ENCODE peak calls at places on chromosomes 3 and 15, in nine cellular contexts. M is sciatic nerve; E is T-helper 1 cell; H is NCI-H524; P is activated naive CD8-positive, alpha-beta T cell treated with anti-CD3 and anti-CD28 coated beads, Interleukin-2, amount 50 U/mL, for 24 hours; X is ELR; I is activated T-helper 1 cell treated with Interleukin-2 at 50 U/mL for 16 hours; T is Right ventricle myocardium superior; Y is germinal center. N is an unnamed sample.

GRCh38 chr3:119700269-119700919 is 2.4 kb upstream of the CFAP91 start:
- DNase-seq in Y (no peak), T (no peak), E (no peak), P (peak), M (no peak), I (no peak), H (no peak), X (peak), N (no peak)

GRCh38 chr3:109985942-109986555 is 648.7 kb upstream of the DPPA4 start:
- DNase-seq in H (peak), P (no peak), T (no peak), X (peak), E (no peak), Y (no peak), I (no peak), M (no peak), N (no peak)

GRCh38 chr15:69794643-69795461 is 302.9 kb downstream of the TLE3 start:
- DNase-seq in I (no peak), Y (no peak), T (peak), X (peak), M (peak), H (no peak), P (no peak), E (no peak), N (no peak)

GRCh38 chr3:172094621-172095557 is 55.5 kb downstream of the FNDC3B start:
- DNase-seq in H (peak), E (no peak), Y (no peak), M (no peak), P (peak), X (peak), I (no peak), T (no peak), N (no peak)

GRCh38 chr15:64622410-64623260 is 152.8 kb downstream of the RBPMS2 start:
- DNase-seq in T (no peak), H (peak), Y (peak), P (peak), E (peak), X (no peak), M (no peak), I (peak), N (peak)

GRCh38 chr3:74059301-74059700 is 434.6 kb upstream of the PDZRN3 start:
- DNase-seq in H (no peak), M (no peak), E (no peak), Y (no peak), I (no peak), X (no peak), P (no peak), T (no peak), N (no peak)

GRCh38 chr3:71585891-71586809 is 2.6 kb upstream of the FOXP1 start:
- DNase-seq in T (no peak), P (no peak), M (no peak), Y (no peak), E (no peak), H (peak), X (peak), I (no peak), N (no peak)

GRCh38 chr3:29171583-29171990 is 109.3 kb upstream of the RBMS3 start:
- DNase-seq in H (no peak), E (no peak), I (no peak), M (no peak), X (peak), Y (no peak), P (no peak), T (no peak), N (no peak)

GRCh38 chr15:80580107-80580506 is 115.0 kb upstream of the ABHD17C start:
- DNase-seq in P (no peak), H (no peak), I (no peak), E (no peak), M (no peak), T (no peak), Y (no peak), X (peak), N (no peak)

GRCh38 chr3:40103829-40104228 is 205.7 kb upstream of the EIF1B start:
- DNase-seq in E (no peak), H (no peak), X (no peak), T (no peak), M (no peak), I (no peak), Y (no peak), P (no peak), N (no peak)

GRCh38 chr15:37004373-37004869 is 95.9 kb downstream of the MEIS2 start:
- DNase-seq in T (no peak), M (no peak), X (no peak), E (no peak), I (no peak), H (no peak), Y (no peak), P (no peak), N (no peak)

GRCh38 chr3:189458536-189458935 is 172.7 kb upstream of the TP63 start:
- DNase-seq in E (no peak), H (peak), Y (no peak), M (no peak), P (no peak), T (no peak), I (no peak), X (peak), N (no peak)

GRCh38 chr3:138297059-138297607 is 32.5 kb downstream of the NME9 start:
- DNase-seq in P (no peak), H (no peak), E (no peak), M (no peak), Y (no peak), T (no peak), I (no peak), X (no peak), N (no peak)

GRCh38 chr15:33586791-33587697 is 276.3 kb downstream of the RYR3 start:
- DNase-seq in Y (no peak), X (no peak), P (no peak), E (no peak), H (peak), M (no peak), T (no peak), I (no peak), N (no peak)

GRCh38 chr15:83561661-83562060 is 92.3 kb upstream of the ADAMTSL3 start:
- DNase-seq in P (no peak), Y (no peak), H (no peak), M (no peak), T (no peak), E (no peak), I (no peak), X (no peak), N (no peak)

GRCh38 chr3:145719118-145719517 is 441.9 kb downstream of the PLOD2 start:
- DNase-seq in P (no peak), M (no peak), I (no peak), Y (no peak), X (no peak), H (no peak), T (no peak), E (no peak), N (no peak)

GRCh38 chr15:85024509-85025336 is 43.1 kb downstream of the PDE8A start:
- DNase-seq in Y (no peak), E (no peak), P (no peak), X (peak), T (no peak), H (no peak), I (no peak), M (no peak), N (no peak)

GRCh38 chr15:86756688-86757087 is 677.0 kb downstream of the AGBL1 start:
- DNase-seq in I (no peak), P (no peak), Y (no peak), T (no peak), E (no peak), H (no peak), M (no peak), X (peak), N (no peak)

GRCh38 chr3:112333002-112333385 is at the start of gene CD200:
- DNase-seq in I (peak), T (peak), M (peak), Y (peak), P (peak), E (peak), X (peak), H (peak), N (peak)

GRCh38 chr3:154018100-154018696 is 103.0 kb upstream of the ARHGEF26 start:
- DNase-seq in E (no peak), Y (peak), I (no peak), X (peak), P (peak), T (no peak), M (no peak), H (peak), N (no peak)

GRCh38 chr3:8635625-8636024 is 9.0 kb downstream of the SSUH2 start:
- DNase-seq in X (no peak), H (no peak), E (no peak), T (no peak), I (no peak), P (no peak), M (peak), Y (no peak), N (no peak)

GRCh38 chr15:62392411-62392810 is 227.3 kb upstream of the C2CD4B start:
- DNase-seq in T (peak), P (peak), Y (no peak), I (no peak), M (no peak), X (peak), E (no peak), H (peak), N (no peak)

GRCh38 chr3:53890726-53891499 is 746 bp downstream of the SELENOK start:
- DNase-seq in P (peak), Y (peak), X (peak), T (no peak), M (no peak), E (no peak), I (peak), H (peak), N (peak)

GRCh38 chr15:40064231-40064894 is 25.4 kb upstream of the SRP14 start:
- DNase-seq in I (no peak), M (peak), H (no peak), Y (peak), X (peak), E (no peak), P (no peak), T (no peak), N (no peak)